ENCODE peak calls at places on chromosomes 13 and 19, in ten cellular contexts. S, A, O, L, E, H, X, M, T and V are unnamed samples.

GRCh38 chr13:112634102-112634501 is 46.1 kb upstream of the TUBGCP3 start:
- DNase-seq in X (no peak), S (no peak), H (no peak), O (no peak), T (no peak), L (no peak), A (no peak), E (no peak), M (no peak), V (no peak)

GRCh38 chr19:40813182-40813581 is 14.2 kb downstream of the EGLN2 start:
- DNase-seq in S (no peak), M (no peak), A (no peak), O (no peak), X (no peak), H (no peak), T (no peak), L (no peak), E (no peak), V (no peak)

GRCh38 chr19:53903055-53903680 is 5.9 kb upstream of the CACNG7 start:
- DNase-seq in A (no peak), E (peak), O (peak), H (peak), S (no peak), M (no peak), L (no peak), X (no peak), T (no peak), V (peak)

GRCh38 chr19:14796021-14796420 is 17.7 kb upstream of the ADGRE2 start:
- DNase-seq in E (no peak), M (no peak), L (no peak), O (no peak), X (no peak), S (no peak), H (no peak), T (no peak), A (no peak), V (no peak)

GRCh38 chr19:49224856-49225255 is 67.3 kb downstream of the TRPM4 start:
- DNase-seq in O (peak), E (no peak), S (peak), H (peak), A (no peak), M (no peak), L (peak), X (no peak), T (no peak), V (peak)

GRCh38 chr13:25687622-25688225 is 315.9 kb downstream of the ATP8A2 start:
- DNase-seq in A (no peak), S (no peak), H (no peak), L (no peak), T (no peak), X (no peak), O (peak), E (no peak), M (no peak), V (no peak)

GRCh38 chr19:10769533-10770491 is 51.9 kb downstream of the DNM2 start:
- DNase-seq in H (peak), S (no peak), A (no peak), L (no peak), T (no peak), E (no peak), O (peak), X (no peak), M (peak), V (no peak)

GRCh38 chr13:45258339-45258685 is 57.5 kb upstream of the KCTD4 start:
- DNase-seq in T (no peak), A (no peak), O (peak), M (no peak), L (no peak), X (no peak), S (no peak), E (no peak), H (no peak), V (no peak)

GRCh38 chr13:23778007-23778687 is 111.1 kb downstream of the MIPEP start:
- DNase-seq in A (no peak), X (no peak), E (no peak), M (no peak), O (peak), T (no peak), S (no peak), H (no peak), L (no peak), V (no peak)

GRCh38 chr13:110568649-110569048 is 7.1 kb upstream of the RAB20 start:
- DNase-seq in L (no peak), O (no peak), M (no peak), E (no peak), A (no peak), H (no peak), S (no peak), X (no peak), T (peak), V (no peak)

GRCh38 chr13:99421758-99422555 is 79.3 kb upstream of the TM9SF2 start:
- DNase-seq in S (no peak), E (no peak), T (peak), M (no peak), A (peak), O (no peak), L (no peak), X (no peak), H (no peak), V (no peak)

GRCh38 chr13:69571606-69572323 is 535.9 kb upstream of the ATXN8OS start:
- DNase-seq in X (no peak), M (no peak), E (no peak), S (no peak), L (no peak), H (no peak), O (no peak), A (no peak), T (no peak), V (no peak)

GRCh38 chr19:41537789-41538188 is 38.2 kb upstream of the CEACAM21 start:
- DNase-seq in X (no peak), L (no peak), T (no peak), A (no peak), H (peak), M (no peak), O (peak), E (no peak), S (no peak), V (no peak)

GRCh38 chr19:7833225-7834156 is 3.5 kb downstream of the EVI5L start:
- DNase-seq in E (no peak), A (no peak), T (peak), L (no peak), M (peak), H (no peak), S (no peak), X (no peak), O (peak), V (peak)

GRCh38 chr13:114053026-114053425 is 79.2 kb upstream of the C13orf46 start:
- DNase-seq in L (no peak), H (no peak), S (no peak), M (no peak), O (peak), X (no peak), T (no peak), E (no peak), A (no peak), V (no peak)

GRCh38 chr13:80040219-80040976 is 300.5 kb downstream of the SPRY2 start:
- DNase-seq in A (no peak), O (peak), L (peak), S (no peak), X (no peak), M (peak), E (no peak), T (no peak), H (no peak), V (peak)

GRCh38 chr19:7552781-7553180 is 17.3 kb downstream of the PNPLA6 start:
- DNase-seq in X (no peak), M (no peak), O (no peak), A (no peak), L (no peak), T (no peak), H (no peak), S (no peak), E (no peak), V (no peak)

GRCh38 chr19:51339687-51340656 is 2.0 kb downstream of the VSIG10L start:
- DNase-seq in M (peak), L (peak), H (peak), O (peak), S (peak), E (peak), A (peak), T (peak), X (peak), V (peak)

GRCh38 chr13:81171065-81171647 is 830.2 kb upstream of the SPRY2 start:
- DNase-seq in O (peak), A (no peak), L (peak), X (no peak), M (no peak), S (no peak), T (no peak), E (no peak), H (peak), V (peak)

GRCh38 chr19:39502640-39503417 is 4.1 kb downstream of the DLL3 start:
- DNase-seq in X (peak), H (peak), S (no peak), E (peak), L (no peak), T (peak), A (peak), M (no peak), O (peak), V (peak)

GRCh38 chr13:75365724-75366173 is 116.2 kb downstream of the TBC1D4 start:
- DNase-seq in L (peak), O (peak), T (no peak), A (no peak), M (peak), X (no peak), H (peak), S (no peak), E (no peak), V (peak)

GRCh38 chr13:38943231-38943630 is 47.4 kb downstream of the STOML3 start:
- DNase-seq in S (no peak), L (no peak), H (no peak), E (no peak), X (no peak), M (no peak), A (no peak), O (no peak), T (no peak), V (no peak)

GRCh38 chr13:98892077-98892476 is 85.8 kb downstream of the DOCK9 start:
- DNase-seq in A (no peak), H (no peak), O (no peak), M (no peak), L (no peak), E (no peak), X (no peak), T (no peak), S (no peak), V (no peak)

GRCh38 chr13:63773476-63773875 is 2357.8 kb upstream of the PCDH20 start:
- DNase-seq in O (no peak), E (no peak), L (no peak), M (no peak), H (no peak), X (no peak), S (no peak), A (no peak), T (no peak), V (no peak)

GRCh38 chr19:52956917-52957316 is 5.8 kb downstream of the ZNF816 start:
- DNase-seq in M (no peak), X (no peak), S (no peak), T (peak), H (no peak), O (no peak), A (no peak), L (no peak), E (no peak), V (no peak)

GRCh38 chr19:38806371-38806770 is 6.4 kb downstream of the LGALS4 start:
- DNase-seq in O (no peak), S (no peak), T (no peak), E (no peak), L (no peak), A (no peak), M (no peak), H (no peak), X (no peak), V (no peak)

GRCh38 chr19:784541-784940 is 12.7 kb upstream of the PTBP1 start:
- DNase-seq in X (no peak), O (no peak), S (no peak), L (no peak), H (no peak), M (no peak), E (no peak), T (no peak), A (no peak), V (no peak)

GRCh38 chr19:29806098-29806866 is 5.5 kb upstream of the CCNE1 start:
- DNase-seq in H (peak), A (no peak), S (no peak), T (no peak), X (no peak), O (peak), L (no peak), M (no peak), E (no peak), V (no peak)